ENCODE peak calls at places on chromosomes 3 and 15, in nine cellular contexts. One of them, this sample, is unnamed.

GRCh38 chr15:73956276-73957086 is 30.2 kb downstream of the LOXL1 start:
- DNase-seq in HepG2: no peak
- DNase-seq in NCI-H748 treated with DMSO at 0.1 percent for 48 hours: no peak
- DNase-seq in EL: peak
- DNase-seq in NAMALWA: no peak
- DNase-seq in stimulated activated CD4-positive, alpha-beta T cell treated with anti-CD3 and anti-CD28 coated beads, Interleukin-12 subunit alpha, Interleukin-12 subunit beta, amount 100 ng/mL, for 48 hours: no peak
- DNase-seq in mesothelial cell of epicardium: no peak
- DNase-seq in CD4-positive, alpha-beta T cell: no peak
- DNase-seq in 8988T: no peak
- DNase-seq in this sample: no peak

GRCh38 chr3:52841981-52842340 is 7.1 kb upstream of the MUSTN1 start:
- DNase-seq in HepG2: no peak
- DNase-seq in NCI-H748 treated with DMSO at 0.1 percent for 48 hours: no peak
- DNase-seq in EL: no peak
- DNase-seq in NAMALWA: no peak
- DNase-seq in stimulated activated CD4-positive, alpha-beta T cell treated with anti-CD3 and anti-CD28 coated beads, Interleukin-12 subunit alpha, Interleukin-12 subunit beta, amount 100 ng/mL, for 48 hours: no peak
- DNase-seq in mesothelial cell of epicardium: no peak
- DNase-seq in CD4-positive, alpha-beta T cell: no peak
- DNase-seq in 8988T: no peak
- DNase-seq in this sample: no peak

GRCh38 chr3:12405432-12406272 is 78.6 kb upstream of the TSEN2 start:
- DNase-seq in HepG2: peak
- DNase-seq in NCI-H748 treated with DMSO at 0.1 percent for 48 hours: no peak
- DNase-seq in EL: peak
- DNase-seq in NAMALWA: no peak
- DNase-seq in stimulated activated CD4-positive, alpha-beta T cell treated with anti-CD3 and anti-CD28 coated beads, Interleukin-12 subunit alpha, Interleukin-12 subunit beta, amount 100 ng/mL, for 48 hours: no peak
- DNase-seq in mesothelial cell of epicardium: no peak
- DNase-seq in CD4-positive, alpha-beta T cell: no peak
- DNase-seq in 8988T: peak
- DNase-seq in this sample: no peak

GRCh38 chr3:8421267-8421666 is 80.4 kb upstream of the LMCD1 start:
- DNase-seq in HepG2: no peak
- DNase-seq in NCI-H748 treated with DMSO at 0.1 percent for 48 hours: no peak
- DNase-seq in EL: peak
- DNase-seq in NAMALWA: peak
- DNase-seq in stimulated activated CD4-positive, alpha-beta T cell treated with anti-CD3 and anti-CD28 coated beads, Interleukin-12 subunit alpha, Interleukin-12 subunit beta, amount 100 ng/mL, for 48 hours: no peak
- DNase-seq in mesothelial cell of epicardium: no peak
- DNase-seq in CD4-positive, alpha-beta T cell: no peak
- DNase-seq in 8988T: no peak
- DNase-seq in this sample: peak

GRCh38 chr3:130656627-130657026 is 90.0 kb downstream of the PIK3R4 start:
- DNase-seq in HepG2: no peak
- DNase-seq in NCI-H748 treated with DMSO at 0.1 percent for 48 hours: no peak
- DNase-seq in EL: no peak
- DNase-seq in NAMALWA: no peak
- DNase-seq in stimulated activated CD4-positive, alpha-beta T cell treated with anti-CD3 and anti-CD28 coated beads, Interleukin-12 subunit alpha, Interleukin-12 subunit beta, amount 100 ng/mL, for 48 hours: no peak
- DNase-seq in mesothelial cell of epicardium: no peak
- DNase-seq in CD4-positive, alpha-beta T cell: no peak
- DNase-seq in 8988T: no peak
- DNase-seq in this sample: no peak

GRCh38 chr3:189389346-189389745 is 217.6 kb downstream of the TPRG1 start:
- DNase-seq in HepG2: no peak
- DNase-seq in NCI-H748 treated with DMSO at 0.1 percent for 48 hours: no peak
- DNase-seq in EL: no peak
- DNase-seq in NAMALWA: no peak
- DNase-seq in stimulated activated CD4-positive, alpha-beta T cell treated with anti-CD3 and anti-CD28 coated beads, Interleukin-12 subunit alpha, Interleukin-12 subunit beta, amount 100 ng/mL, for 48 hours: no peak
- DNase-seq in mesothelial cell of epicardium: no peak
- DNase-seq in CD4-positive, alpha-beta T cell: no peak
- DNase-seq in 8988T: no peak
- DNase-seq in this sample: no peak

GRCh38 chr3:148136816-148137215 is 560.9 kb upstream of the AGTR1 start:
- DNase-seq in HepG2: no peak
- DNase-seq in NCI-H748 treated with DMSO at 0.1 percent for 48 hours: no peak
- DNase-seq in EL: no peak
- DNase-seq in NAMALWA: no peak
- DNase-seq in stimulated activated CD4-positive, alpha-beta T cell treated with anti-CD3 and anti-CD28 coated beads, Interleukin-12 subunit alpha, Interleukin-12 subunit beta, amount 100 ng/mL, for 48 hours: no peak
- DNase-seq in mesothelial cell of epicardium: no peak
- DNase-seq in CD4-positive, alpha-beta T cell: no peak
- DNase-seq in 8988T: no peak
- DNase-seq in this sample: no peak

GRCh38 chr3:161964856-161965255 is 468.2 kb downstream of the OTOL1 start:
- DNase-seq in HepG2: no peak
- DNase-seq in NCI-H748 treated with DMSO at 0.1 percent for 48 hours: no peak
- DNase-seq in EL: no peak
- DNase-seq in NAMALWA: no peak
- DNase-seq in stimulated activated CD4-positive, alpha-beta T cell treated with anti-CD3 and anti-CD28 coated beads, Interleukin-12 subunit alpha, Interleukin-12 subunit beta, amount 100 ng/mL, for 48 hours: no peak
- DNase-seq in mesothelial cell of epicardium: no peak
- DNase-seq in CD4-positive, alpha-beta T cell: no peak
- DNase-seq in 8988T: no peak
- DNase-seq in this sample: no peak

GRCh38 chr15:101623367-101624304 is 28.5 kb downstream of the TM2D3 start:
- DNase-seq in HepG2: no peak
- DNase-seq in NCI-H748 treated with DMSO at 0.1 percent for 48 hours: no peak
- DNase-seq in EL: no peak
- DNase-seq in NAMALWA: no peak
- DNase-seq in stimulated activated CD4-positive, alpha-beta T cell treated with anti-CD3 and anti-CD28 coated beads, Interleukin-12 subunit alpha, Interleukin-12 subunit beta, amount 100 ng/mL, for 48 hours: no peak
- DNase-seq in mesothelial cell of epicardium: no peak
- DNase-seq in CD4-positive, alpha-beta T cell: no peak
- DNase-seq in 8988T: no peak
- DNase-seq in this sample: no peak

GRCh38 chr15:73388256-73388781 is 19.6 kb upstream of the HCN4 start:
- DNase-seq in HepG2: peak
- DNase-seq in NCI-H748 treated with DMSO at 0.1 percent for 48 hours: no peak
- DNase-seq in EL: peak
- DNase-seq in NAMALWA: no peak
- DNase-seq in stimulated activated CD4-positive, alpha-beta T cell treated with anti-CD3 and anti-CD28 coated beads, Interleukin-12 subunit alpha, Interleukin-12 subunit beta, amount 100 ng/mL, for 48 hours: no peak
- DNase-seq in mesothelial cell of epicardium: no peak
- DNase-seq in CD4-positive, alpha-beta T cell: no peak
- DNase-seq in 8988T: no peak
- DNase-seq in this sample: no peak

GRCh38 chr3:122299872-122300460 is 25.1 kb upstream of the CSTA start:
- DNase-seq in HepG2: peak
- DNase-seq in NCI-H748 treated with DMSO at 0.1 percent for 48 hours: no peak
- DNase-seq in EL: peak
- DNase-seq in NAMALWA: peak
- DNase-seq in stimulated activated CD4-positive, alpha-beta T cell treated with anti-CD3 and anti-CD28 coated beads, Interleukin-12 subunit alpha, Interleukin-12 subunit beta, amount 100 ng/mL, for 48 hours: no peak
- DNase-seq in mesothelial cell of epicardium: no peak
- DNase-seq in CD4-positive, alpha-beta T cell: peak
- DNase-seq in 8988T: no peak
- DNase-seq in this sample: peak

GRCh38 chr15:82159922-82160321 is 102.6 kb downstream of the EFL1 start:
- DNase-seq in HepG2: no peak
- DNase-seq in NCI-H748 treated with DMSO at 0.1 percent for 48 hours: no peak
- DNase-seq in EL: peak
- DNase-seq in NAMALWA: no peak
- DNase-seq in stimulated activated CD4-positive, alpha-beta T cell treated with anti-CD3 and anti-CD28 coated beads, Interleukin-12 subunit alpha, Interleukin-12 subunit beta, amount 100 ng/mL, for 48 hours: no peak
- DNase-seq in mesothelial cell of epicardium: no peak
- DNase-seq in CD4-positive, alpha-beta T cell: no peak
- DNase-seq in 8988T: no peak
- DNase-seq in this sample: no peak

GRCh38 chr3:189394599-189395121 is 222.9 kb downstream of the TPRG1 start:
- DNase-seq in HepG2: no peak
- DNase-seq in NCI-H748 treated with DMSO at 0.1 percent for 48 hours: peak
- DNase-seq in EL: no peak
- DNase-seq in NAMALWA: peak
- DNase-seq in stimulated activated CD4-positive, alpha-beta T cell treated with anti-CD3 and anti-CD28 coated beads, Interleukin-12 subunit alpha, Interleukin-12 subunit beta, amount 100 ng/mL, for 48 hours: no peak
- DNase-seq in mesothelial cell of epicardium: no peak
- DNase-seq in CD4-positive, alpha-beta T cell: no peak
- DNase-seq in 8988T: no peak
- DNase-seq in this sample: no peak

GRCh38 chr3:72080101-72080500 is 295.2 kb upstream of the PROK2 start:
- DNase-seq in HepG2: no peak
- DNase-seq in NCI-H748 treated with DMSO at 0.1 percent for 48 hours: no peak
- DNase-seq in EL: no peak
- DNase-seq in NAMALWA: peak
- DNase-seq in stimulated activated CD4-positive, alpha-beta T cell treated with anti-CD3 and anti-CD28 coated beads, Interleukin-12 subunit alpha, Interleukin-12 subunit beta, amount 100 ng/mL, for 48 hours: no peak
- DNase-seq in mesothelial cell of epicardium: no peak
- DNase-seq in CD4-positive, alpha-beta T cell: no peak
- DNase-seq in 8988T: no peak
- DNase-seq in this sample: peak

GRCh38 chr3:134795776-134796312 is 784 bp downstream of the EPHB1 start:
- DNase-seq in HepG2: no peak
- DNase-seq in NCI-H748 treated with DMSO at 0.1 percent for 48 hours: no peak
- DNase-seq in EL: peak
- DNase-seq in NAMALWA: no peak
- DNase-seq in stimulated activated CD4-positive, alpha-beta T cell treated with anti-CD3 and anti-CD28 coated beads, Interleukin-12 subunit alpha, Interleukin-12 subunit beta, amount 100 ng/mL, for 48 hours: no peak
- DNase-seq in mesothelial cell of epicardium: peak
- DNase-seq in CD4-positive, alpha-beta T cell: no peak
- DNase-seq in 8988T: no peak
- DNase-seq in this sample: no peak